ENCODE peak calls at places on chromosomes 6 and 20, in six cellular contexts. O, P, N, I, S and F are unnamed samples.

GRCh38 chr20:39547546-39548410 is 585.6 kb downstream of the DHX35 start:
- ATAC-seq in I (no peak), P (no peak), S (no peak), N (no peak), O (no peak), F (no peak)

GRCh38 chr6:147194652-147195403 is 9.4 kb upstream of the STXBP5 start:
- ATAC-seq in N (no peak), S (no peak), P (peak), O (no peak), I (no peak), F (peak)

GRCh38 chr6:45036101-45036500 is 292.0 kb upstream of the RUNX2 start:
- ATAC-seq in I (no peak), N (no peak), P (no peak), S (no peak), O (no peak), F (no peak)

GRCh38 chr6:158674342-158674969 is 24.6 kb downstream of the SYTL3 start:
- ATAC-seq in S (no peak), N (no peak), P (no peak), I (no peak), O (no peak), F (no peak)

GRCh38 chr6:52213127-52213526 is 27.0 kb downstream of the IL17A start:
- ATAC-seq in I (no peak), P (no peak), O (no peak), S (no peak), N (no peak), F (no peak)

GRCh38 chr6:13457577-13457976 is 29.8 kb downstream of the GFOD1 start:
- ATAC-seq in N (peak), I (no peak), S (peak), O (peak), P (no peak), F (no peak)

GRCh38 chr6:159110013-159110412 is 59.2 kb upstream of the FNDC1 start:
- ATAC-seq in N (no peak), P (no peak), O (no peak), S (peak), I (no peak), F (no peak)

GRCh38 chr20:31566658-31567379 is 38.3 kb upstream of the ID1 start:
- ATAC-seq in P (no peak), N (no peak), S (no peak), O (no peak), I (no peak), F (peak)

GRCh38 chr6:85383042-85383441 is 66.8 kb upstream of the NT5E start:
- ATAC-seq in I (no peak), N (no peak), P (no peak), O (no peak), S (no peak), F (no peak)

GRCh38 chr6:157080986-157081391 is 242.3 kb downstream of the TMEM242 start:
- ATAC-seq in N (no peak), S (no peak), O (no peak), I (no peak), P (no peak), F (no peak)

GRCh38 chr6:57158658-57159057 is 13.5 kb upstream of the BAG2 start:
- ATAC-seq in S (no peak), O (no peak), P (no peak), N (no peak), I (no peak), F (no peak)